ENCODE peak calls at places on chromosomes 11 and 22, in eight cellular contexts. Z is sigmoid colon, P is thyroid gland, M is IMR-90, I is left lung, E is brain microvascular endothelial cell, N is PC-3, L is tibial nerve. K is an unnamed sample. For H3K36me3, the result is how much of the 10 kb centered on the place peaks cover.

GRCh38 chr11:66315921-66316811 is 678 bp downstream of the CD248 start:
- DNase-seq in Z (no peak), P (no peak), M (no peak), I (no peak), E (no peak), N (no peak), L (no peak), K (no peak)

GRCh38 chr11:34274712-34275398 is 83.0 kb downstream of the ABTB2 start:
- DNase-seq in Z (peak), P (peak), M (peak), I (peak), E (peak), N (peak), L (peak), K (peak)

GRCh38 chr11:66663741-66664296 is 13.9 kb downstream of the RBM4B start:
- DNase-seq in Z (no peak), P (no peak), M (no peak), I (no peak), E (no peak), N (no peak), L (no peak), K (no peak)

GRCh38 chr22:50674606-50675552 is 2.3 kb downstream of the SHANK3 start:
- DNase-seq in Z (no peak), P (peak), M (no peak), I (peak), E (no peak), N (peak), L (no peak), K (no peak)

GRCh38 chr22:19607198-19608113 is 83.2 kb upstream of the CLDN5 start:
- DNase-seq in Z (no peak), P (peak), M (peak), I (peak), E (no peak), N (peak), L (no peak), K (peak)

GRCh38 chr11:68120212-68121066 is 749 bp downstream of the CHKA start:
- DNase-seq in Z (peak), P (peak), M (peak), I (peak), E (no peak), N (peak), L (no peak), K (peak)

GRCh38 chr11:122516686-122517085 is 138.8 kb upstream of the UBASH3B start:
- DNase-seq in Z (no peak), P (no peak), M (no peak), I (no peak), E (no peak), N (no peak), L (no peak), K (no peak)

GRCh38 chr11:82683029-82683428 is 50.6 kb downstream of the FAM181B start:
- DNase-seq in Z (no peak), P (no peak), M (no peak), I (no peak), E (no peak), N (no peak), L (no peak), K (no peak)

GRCh38 chr22:38462960-38463784 is 4.7 kb upstream of the KDELR3 start:
- DNase-seq in Z (no peak), P (peak), M (no peak), I (no peak), E (no peak), N (no peak), L (no peak), K (peak)

GRCh38 chr11:134749040-134749586 is 337.1 kb upstream of the B3GAT1 start:
- DNase-seq in Z (no peak), P (no peak), M (no peak), I (no peak), E (no peak), N (no peak), L (no peak), K (no peak)

GRCh38 chr22:44526431-44527115 is 28.5 kb upstream of the RTL6 start:
- DNase-seq in Z (no peak), P (no peak), M (no peak), I (no peak), E (no peak), N (no peak), L (no peak), K (no peak)

GRCh38 chr22:20571531-20572007 is 64.2 kb downstream of the MED15 start:
- DNase-seq in Z (no peak), P (no peak), M (no peak), I (no peak), E (no peak), N (peak), L (no peak), K (no peak)

GRCh38 chr11:69293087-69293486 is 868 bp upstream of the MYEOV start:
- DNase-seq in Z (no peak), P (no peak), M (no peak), I (peak), E (no peak), N (peak), L (no peak), K (no peak)

GRCh38 chr11:108866781-108867180 is 201.9 kb downstream of the DDX10 start:
- DNase-seq in Z (no peak), P (no peak), M (no peak), I (no peak), E (no peak), N (no peak), L (no peak), K (no peak)

GRCh38 chr22:27991586-27992293 is 72.7 kb upstream of the PITPNB start:
- DNase-seq in Z (peak), P (no peak), M (no peak), I (peak), E (no peak), N (no peak), L (no peak), K (peak)

GRCh38 chr11:65719887-65720236 is 736 bp downstream of the RNASEH2C start:
- DNase-seq in Z (no peak), P (no peak), M (peak), I (peak), E (peak), N (peak), L (no peak), K (no peak)

GRCh38 chr11:62466444-62466843 is 47.6 kb downstream of the SCGB1A1 start:
- DNase-seq in Z (no peak), P (no peak), M (no peak), I (no peak), E (no peak), N (no peak), L (no peak), K (no peak)

GRCh38 chr11:119671048-119671447 is 58.0 kb downstream of the NECTIN1 start:
- DNase-seq in Z (peak), P (peak), M (peak), I (peak), E (peak), N (no peak), L (peak), K (peak)

GRCh38 chr11:116422976-116423375 is 349.8 kb downstream of the BUD13 start:
- DNase-seq in Z (no peak), P (no peak), M (no peak), I (no peak), E (no peak), N (no peak), L (no peak), K (no peak)

GRCh38 chr11:65356394-65356972 is 1.9 kb downstream of the TIGD3 start:
- DNase-seq in Z (no peak), P (peak), M (no peak), I (no peak), E (no peak), N (no peak), L (no peak), K (no peak)

GRCh38 chr11:123407124-123407995 is 22.7 kb upstream of the GRAMD1B start:
- DNase-seq in Z (no peak), P (peak), M (peak), I (peak), E (peak), N (peak), L (peak), K (peak)

GRCh38 chr11:111429066-111429506 is 50.0 kb upstream of the POU2AF1 start:
- DNase-seq in Z (peak), P (peak), M (peak), I (no peak), E (peak), N (peak), L (peak), K (no peak)

GRCh38 chr11:45834298-45834756 is 12.9 kb upstream of the CRY2 start:
- DNase-seq in Z (no peak), P (no peak), M (no peak), I (peak), E (no peak), N (no peak), L (no peak), K (peak)

GRCh38 chr11:78768947-78769346 is 194.3 kb upstream of the NARS2 start:
- DNase-seq in Z (no peak), P (no peak), M (peak), I (no peak), E (no peak), N (no peak), L (no peak), K (no peak)

GRCh38 chr11:515131-515530 is 8.1 kb upstream of the RNH1 start:
- DNase-seq in Z (no peak), P (no peak), M (no peak), I (no peak), E (no peak), N (no peak), L (no peak), K (no peak)

GRCh38 chr11:117664897-117665296 is 132.1 kb downstream of the DSCAML1 start:
- DNase-seq in Z (no peak), P (peak), M (no peak), I (no peak), E (no peak), N (no peak), L (no peak), K (no peak)

GRCh38 chr11:27277843-27278242 is 85.2 kb downstream of the CCDC34 start:
- DNase-seq in Z (no peak), P (no peak), M (no peak), I (no peak), E (no peak), N (no peak), L (no peak), K (no peak)

GRCh38 chr11:35270342-35270741 is 131.4 kb downstream of the CD44 start:
- DNase-seq in Z (no peak), P (no peak), M (peak), I (no peak), E (no peak), N (no peak), L (no peak), K (no peak)

GRCh38 chr11:73969991-73970800 is 12.4 kb downstream of the UCP2 start:
- DNase-seq in Z (no peak), P (no peak), M (no peak), I (no peak), E (no peak), N (no peak), L (no peak), K (no peak)

GRCh38 chr11:134404485-134405341 is 7.3 kb downstream of the B3GAT1 start:
- DNase-seq in Z (no peak), P (no peak), M (no peak), I (no peak), E (no peak), N (no peak), L (no peak), K (no peak)

GRCh38 chr11:41533761-41534160 is 74.3 kb upstream of the LRRC4C start:
- DNase-seq in Z (no peak), P (no peak), M (no peak), I (no peak), E (no peak), N (peak), L (no peak), K (no peak)

GRCh38 chr11:11731311-11732083 is 109.7 kb upstream of the GALNT18 start:
- DNase-seq in Z (no peak), P (peak), M (peak), I (no peak), E (peak), N (peak), L (no peak), K (no peak)

GRCh38 chr11:12544986-12545775 is 129.0 kb upstream of the TEAD1 start:
- DNase-seq in Z (no peak), P (no peak), M (peak), I (no peak), E (peak), N (no peak), L (no peak), K (no peak)

GRCh38 chr11:40306938-40307548 is 1152.4 kb downstream of the LRRC4C start:
- DNase-seq in Z (no peak), P (no peak), M (peak), I (no peak), E (peak), N (peak), L (no peak), K (no peak)

GRCh38 chr11:94473177-94473799 is 20.4 kb downstream of the MRE11 start:
- DNase-seq in Z (no peak), P (no peak), M (peak), I (no peak), E (peak), N (no peak), L (no peak), K (no peak)

GRCh38 chr11:106585061-106585460 is 433.2 kb downstream of the GUCY1A2 start:
- DNase-seq in Z (no peak), P (no peak), M (peak), I (no peak), E (peak), N (peak), L (no peak), K (no peak)

GRCh38 chr22:47343611-47344010 is 581.2 kb downstream of the TBC1D22A start:
- DNase-seq in Z (no peak), P (no peak), M (no peak), I (no peak), E (no peak), N (no peak), L (no peak), K (no peak)

GRCh38 chr11:115499891-115500290 is 4.3 kb downstream of the CADM1 start:
- DNase-seq in Z (no peak), P (no peak), M (no peak), I (no peak), E (no peak), N (no peak), L (no peak), K (no peak)

GRCh38 chr11:21174781-21175180 is 505.4 kb downstream of the NELL1 start:
- DNase-seq in Z (no peak), P (no peak), M (no peak), I (no peak), E (no peak), N (no peak), L (no peak), K (no peak)

GRCh38 chr11:128582496-128583366 is 4.6 kb downstream of the ETS1 start:
- DNase-seq in Z (peak), P (peak), M (peak), I (peak), E (peak), N (peak), L (no peak), K (no peak)

DNA sequence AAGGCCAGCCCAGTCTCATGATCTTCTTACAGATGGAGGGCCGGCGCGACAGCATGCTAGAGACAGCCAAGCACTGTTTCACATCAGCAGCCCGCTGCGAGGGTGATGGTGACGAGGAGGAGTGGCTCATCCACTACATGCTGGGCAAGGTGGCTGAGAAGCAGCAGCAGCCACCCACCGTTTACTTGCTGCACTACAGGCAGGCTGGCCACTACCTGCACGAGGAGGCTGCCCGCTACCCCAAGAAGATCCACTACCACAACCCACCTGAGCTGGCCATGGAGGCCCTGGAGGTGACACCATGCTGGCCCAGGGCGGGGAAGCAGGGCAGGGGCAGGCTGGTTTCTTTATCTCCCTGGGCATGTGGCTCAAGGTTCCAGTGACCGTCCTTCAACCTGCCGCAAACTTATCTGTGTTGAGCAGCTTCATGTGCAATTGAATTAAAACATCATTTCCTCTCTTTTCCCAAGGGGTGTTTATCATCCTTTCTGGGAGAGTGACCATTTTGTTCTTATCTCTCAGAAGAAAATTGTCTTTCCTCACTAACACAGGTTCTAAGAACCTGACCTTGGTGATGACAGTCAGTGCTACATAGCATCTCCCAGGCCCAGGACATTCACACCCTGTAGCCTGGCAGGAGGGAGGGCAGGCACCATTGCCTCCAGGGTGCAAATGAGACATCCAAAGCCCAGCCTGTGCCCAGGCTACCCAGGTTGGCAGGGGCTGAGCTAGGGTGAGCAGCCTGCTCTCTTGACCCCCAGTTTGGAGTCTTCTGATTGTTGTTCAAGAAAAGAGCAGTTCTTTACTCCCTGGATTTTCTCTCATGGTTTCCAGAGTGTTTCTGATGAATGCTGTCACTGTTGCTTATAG is 80.7 kb downstream of the CABIN1 start:
- DNase-seq in Z (peak), P (no peak), M (no peak), I (no peak), E (no peak), N (no peak), L (no peak), K (no peak)
- H3K36me3 ChIP-seq in Z (under half), P (half or more), M (under half), I (half or more), E (half or more), N (under half), L (under half), K (under half)

DNA sequence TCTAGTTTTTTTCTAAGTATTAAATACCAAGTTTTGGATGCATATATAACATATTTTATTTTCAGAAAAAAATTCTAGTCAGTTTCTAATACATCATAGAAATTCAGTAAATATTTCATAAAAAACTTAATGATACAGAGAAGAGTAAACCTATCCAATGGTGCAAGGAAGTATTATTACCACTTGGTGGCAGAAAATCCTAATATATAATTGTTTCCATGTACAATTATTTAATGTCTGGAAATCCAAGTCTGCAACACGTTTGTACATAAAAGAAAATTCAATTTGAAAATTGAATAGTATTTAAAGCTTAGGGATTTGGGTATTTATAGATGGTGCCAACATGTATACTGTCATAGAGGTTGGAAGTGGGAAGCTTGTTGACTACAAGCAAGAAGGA is 127.0 kb downstream of the TRPC6 start:
- DNase-seq in Z (no peak), P (no peak), M (peak), I (no peak), E (no peak), N (peak), L (no peak), K (no peak)
- TF ChIP-seq CTCF in Z (no peak), P (peak), M (peak), I (peak), E (peak), N (peak), L (peak), K (peak)

GRCh38 chr11:18282626-18283025 is 16.6 kb downstream of the SAA1 start:
- DNase-seq in Z (no peak), P (no peak), M (no peak), I (no peak), E (no peak), N (no peak), L (no peak), K (no peak)
- H3K36me3 ChIP-seq in Z (under half), P (half or more), M (under half), I (half or more), E (under half), N (under half), L (under half), K (half or more)

DNA sequence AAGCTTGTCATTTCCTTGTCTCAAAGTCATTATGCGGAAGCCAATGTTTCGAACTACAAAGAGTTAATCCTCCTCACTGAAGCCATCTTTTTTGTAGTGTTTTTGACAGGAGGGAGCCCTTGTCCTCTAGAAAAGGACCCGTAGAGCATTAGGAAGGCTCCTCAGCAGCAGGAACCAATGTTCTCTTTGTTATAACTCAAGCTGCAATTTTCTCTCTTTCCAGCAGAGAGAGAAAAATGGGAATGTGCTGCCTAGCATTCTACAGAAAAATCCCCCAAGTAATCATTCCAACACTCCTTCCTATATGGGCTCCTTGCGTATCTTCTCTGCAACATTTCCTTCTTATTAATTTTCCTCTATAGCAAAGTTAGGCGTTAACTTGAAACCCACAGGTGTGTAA is 30.6 kb downstream of the SC5D start:
- DNase-seq in Z (no peak), P (no peak), M (no peak), I (no peak), E (no peak), N (no peak), L (no peak), K (no peak)
- TF ChIP-seq CTCF in Z (no peak), P (no peak), M (no peak), I (no peak), E (peak), N (peak), L (no peak), K (peak)

GRCh38 chr22:46085831-46086576 is 64.3 kb upstream of the PPARA start:
- DNase-seq in Z (peak), P (no peak), M (no peak), I (peak), E (no peak), N (peak), L (no peak), K (peak)
- H3K36me3 ChIP-seq in Z (under half), P (under half), M (under half), I (half or more), E (under half), N (under half), L (under half), K (under half)

DNA sequence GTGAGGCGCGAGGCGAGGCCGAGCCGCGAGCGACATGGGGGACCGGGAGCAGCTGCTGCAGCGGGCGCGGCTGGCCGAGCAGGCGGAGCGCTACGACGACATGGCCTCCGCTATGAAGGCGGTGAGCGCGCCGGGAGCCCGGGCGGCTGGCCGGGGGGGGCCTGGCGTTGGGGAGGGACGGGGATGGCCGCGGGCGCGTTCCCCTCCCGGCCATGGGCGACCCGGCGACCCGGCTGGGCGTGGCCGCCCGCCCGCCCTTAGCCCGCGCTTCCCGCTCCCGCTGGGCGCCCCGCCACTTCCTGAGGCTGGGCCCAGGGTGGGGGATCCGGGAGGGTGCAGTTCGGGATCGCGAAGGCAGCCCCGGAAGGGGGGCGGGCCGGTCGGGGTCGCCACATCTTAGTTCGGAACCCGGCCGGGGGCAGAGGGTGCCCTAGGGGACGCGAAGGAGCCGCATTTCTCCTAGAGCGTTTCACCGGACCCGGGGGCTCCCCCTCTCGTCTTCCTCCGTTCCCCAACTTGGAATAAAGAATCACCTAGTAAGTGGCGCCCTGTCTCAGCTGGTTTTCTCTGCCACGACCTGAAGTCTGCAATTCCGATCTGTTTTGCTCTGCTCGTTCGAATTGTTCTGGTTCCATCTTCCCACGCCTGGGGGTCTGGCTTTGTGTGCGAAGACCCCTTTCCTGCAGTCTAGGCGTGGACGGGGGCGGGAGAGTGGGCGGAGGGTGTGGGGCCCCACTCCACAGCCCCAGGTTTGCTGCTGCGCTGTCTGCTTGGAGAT is 554 bp downstream of the YWHAH start:
- DNase-seq in Z (peak), P (no peak), M (no peak), I (peak), E (no peak), N (peak), L (no peak), K (peak)
- TF ChIP-seq CTCF in Z (no peak), P (no peak), M (peak), I (no peak), E (peak), N (no peak), L (no peak), K (no peak)

K was measured in right lobe of liver.